ENCODE peak calls at places on chromosomes 3 and 15, in five cellular contexts. X, K, Z, G and Y are unnamed samples.

GRCh38 chr3:36212291-36212690 is 168.0 kb upstream of the STAC start:
- DNase-seq in K (no peak), G (no peak), Z (no peak), X (no peak), Y (no peak)

GRCh38 chr3:42590989-42591756 is 513 bp downstream of the SS18L2 start:
- DNase-seq in Z (no peak), K (no peak), G (no peak), X (no peak), Y (peak)

GRCh38 chr3:79111375-79112052 is 656.3 kb downstream of the ROBO1 start:
- DNase-seq in Z (no peak), G (no peak), X (no peak), K (no peak), Y (no peak)

GRCh38 chr15:47188766-47189507 is 528.4 kb upstream of the SEMA6D start:
- DNase-seq in X (no peak), G (no peak), K (no peak), Z (no peak), Y (no peak)

GRCh38 chr3:72973031-72973723 is 23.4 kb upstream of the PPP4R2 start:
- DNase-seq in G (no peak), Z (no peak), X (no peak), K (no peak), Y (peak)

GRCh38 chr3:39812537-39812936 is 3.1 kb downstream of the MYRIP start:
- DNase-seq in Z (no peak), X (no peak), K (no peak), G (no peak), Y (peak)

GRCh38 chr3:122057676-122058075 is 2.5 kb downstream of the CD86 start:
- DNase-seq in X (no peak), Z (no peak), G (no peak), K (no peak), Y (no peak)

GRCh38 chr15:40379853-40380252 is 2.7 kb upstream of the KNSTRN start:
- DNase-seq in K (no peak), X (peak), Z (peak), G (peak), Y (no peak)

GRCh38 chr3:107846282-107846852 is 244.5 kb downstream of the CD47 start:
- DNase-seq in Z (peak), G (no peak), X (peak), K (peak), Y (no peak)

GRCh38 chr15:68413363-68414255 is 18.4 kb downstream of the ITGA11 start:
- DNase-seq in X (peak), Z (peak), K (no peak), G (peak), Y (no peak)

GRCh38 chr3:71325715-71326114 is 257.8 kb downstream of the FOXP1 start:
- DNase-seq in Z (no peak), K (no peak), G (no peak), X (no peak), Y (no peak)

GRCh38 chr3:107590786-107591185 is 68.0 kb downstream of the BBX start:
- DNase-seq in X (no peak), K (no peak), Z (no peak), G (no peak), Y (no peak)

DNA sequence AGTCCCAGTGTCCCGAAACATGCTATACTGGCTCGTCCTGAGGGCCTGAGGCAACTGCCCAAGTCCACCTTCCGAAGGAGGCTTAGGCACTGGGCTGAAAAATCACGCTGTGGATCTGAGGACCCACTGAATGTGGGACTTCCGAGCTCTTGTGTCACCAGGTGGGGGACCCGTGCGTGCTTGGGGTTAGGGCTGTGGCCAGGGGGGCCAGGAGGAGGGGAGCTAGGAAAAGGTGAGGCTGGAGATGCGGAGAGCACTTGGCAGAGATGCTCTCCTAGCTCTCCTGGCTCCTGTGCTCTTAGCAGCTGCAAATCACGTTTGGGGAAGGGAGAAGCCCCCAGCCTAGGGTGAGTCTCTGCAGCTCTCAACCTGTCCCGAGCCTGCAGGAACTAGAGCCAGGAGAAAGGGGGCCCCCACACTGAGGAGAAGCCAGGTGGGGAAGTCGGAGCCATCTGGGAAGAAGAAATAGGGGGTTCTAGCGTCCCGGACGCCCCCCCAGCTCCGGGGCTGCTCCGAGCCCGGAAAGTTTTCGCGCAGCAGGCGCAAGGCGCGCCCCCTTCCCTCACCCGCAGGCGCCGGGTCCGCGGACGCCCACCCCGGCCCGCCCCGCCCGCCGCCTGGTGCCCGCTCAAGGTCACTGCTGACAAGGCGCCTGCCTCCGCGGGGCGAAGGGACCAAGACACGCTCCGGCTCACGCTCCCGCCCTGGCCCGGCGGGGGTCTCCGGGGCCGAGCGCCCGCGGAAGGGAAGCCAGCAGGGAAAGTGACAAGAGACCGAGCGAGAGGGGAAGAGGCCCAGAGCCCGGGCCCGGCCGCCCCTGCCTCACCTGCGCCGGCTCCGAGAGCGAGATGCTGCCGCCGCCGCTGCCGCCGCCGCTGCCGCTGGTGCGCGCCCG is 108.7 kb upstream of the SLC6A11 start:
- DNase-seq in G (no peak), K (no peak), X (no peak), Z (no peak), Y (no peak)
- H3K4me3 ChIP-seq in G (peak), K (peak), X (no peak), Z (peak), Y (no peak)

DNA sequence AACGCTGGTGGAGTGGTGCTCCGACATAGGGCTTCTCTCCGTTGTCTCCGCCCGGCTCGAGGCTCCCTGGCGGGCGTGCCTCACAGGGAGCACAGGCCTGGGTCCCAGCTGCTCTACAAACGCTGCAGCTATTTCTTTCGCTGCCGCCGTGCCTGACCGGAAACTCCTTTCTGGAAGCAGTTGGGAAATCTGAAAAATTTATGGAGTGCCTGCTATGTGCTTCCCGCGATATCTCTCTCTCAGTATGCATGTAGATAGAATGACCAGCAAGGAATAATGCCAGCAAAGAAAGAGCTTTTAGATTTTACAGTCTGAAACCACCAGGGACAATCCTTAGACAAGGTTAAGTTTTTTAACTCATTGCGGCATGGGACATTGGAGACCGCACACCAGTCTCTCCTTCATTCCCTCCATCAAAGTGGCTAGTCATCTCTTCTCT is 834 bp upstream of the NPHP3 start:
- DNase-seq in X (no peak), K (no peak), Z (no peak), G (no peak), Y (no peak)
- H3K4me3 ChIP-seq in X (peak), K (peak), Z (peak), G (peak), Y (peak)

GRCh38 chr15:98799461-98799971 is 151.2 kb downstream of the IGF1R start:
- DNase-seq in X (no peak), G (no peak), Z (no peak), K (no peak), Y (no peak)

GRCh38 chr15:98802187-98802586 is 153.8 kb downstream of the IGF1R start:
- DNase-seq in G (no peak), X (no peak), K (no peak), Z (no peak), Y (peak)

GRCh38 chr15:98800437-98801233 is 152.3 kb downstream of the IGF1R start:
- DNase-seq in G (no peak), Z (no peak), K (no peak), X (no peak), Y (peak)

GRCh38 chr15:98799991-98800390 is 151.7 kb downstream of the IGF1R start:
- DNase-seq in Z (no peak), K (no peak), G (no peak), X (no peak), Y (no peak)

GRCh38 chr15:98801234-98801561 is 152.9 kb downstream of the IGF1R start:
- DNase-seq in K (no peak), X (no peak), Z (no peak), G (no peak), Y (no peak)
- H3K4me3 ChIP-seq in K (no peak), X (no peak), Z (peak), G (no peak), Y (no peak)

GRCh38 chr15:66429117-66429516 is 42.4 kb downstream of the MAP2K1 start:
- DNase-seq in G (no peak), K (no peak), Z (no peak), X (no peak), Y (no peak)

GRCh38 chr15:66433726-66434125 is 47.0 kb downstream of the MAP2K1 start:
- DNase-seq in K (no peak), G (no peak), Z (no peak), X (no peak), Y (no peak)

GRCh38 chr15:66425837-66426236 is 39.1 kb downstream of the MAP2K1 start:
- DNase-seq in K (no peak), G (no peak), X (no peak), Z (no peak), Y (no peak)

GRCh38 chr15:66424963-66425612 is 38.4 kb downstream of the MAP2K1 start:
- DNase-seq in K (no peak), Z (peak), X (no peak), G (no peak), Y (no peak)

DNA sequence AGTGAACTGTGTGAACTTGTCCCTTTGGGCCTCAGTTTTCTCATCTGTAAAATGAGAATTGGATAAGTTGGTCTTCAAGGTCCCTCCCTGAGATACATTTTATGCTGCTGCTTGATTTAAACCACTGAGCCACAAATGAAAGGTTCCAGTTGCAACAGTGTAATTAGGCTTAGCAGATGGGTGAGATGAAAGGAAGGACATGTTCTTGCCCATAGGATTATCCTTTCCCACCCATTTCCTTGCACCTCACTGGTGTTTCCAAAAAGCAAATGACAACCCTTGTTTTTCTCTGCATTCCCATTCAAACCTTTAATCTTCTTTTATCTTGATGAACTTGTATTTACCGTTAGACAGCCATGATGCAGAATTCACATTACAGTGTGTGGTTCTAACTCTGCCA is 43.9 kb downstream of the MAP2K1 start:
- DNase-seq in K (no peak), Z (no peak), G (no peak), X (no peak), Y (no peak)
- H3K4me3 ChIP-seq in K (no peak), Z (no peak), G (no peak), X (no peak), Y (no peak)

GRCh38 chr3:45059132-45059531 is 33.0 kb downstream of the CLEC3B start:
- DNase-seq in G (no peak), X (no peak), Z (no peak), K (no peak), Y (no peak)
- H3K4me3 ChIP-seq in G (no peak), X (no peak), Z (no peak), K (no peak), Y (no peak)

DNA sequence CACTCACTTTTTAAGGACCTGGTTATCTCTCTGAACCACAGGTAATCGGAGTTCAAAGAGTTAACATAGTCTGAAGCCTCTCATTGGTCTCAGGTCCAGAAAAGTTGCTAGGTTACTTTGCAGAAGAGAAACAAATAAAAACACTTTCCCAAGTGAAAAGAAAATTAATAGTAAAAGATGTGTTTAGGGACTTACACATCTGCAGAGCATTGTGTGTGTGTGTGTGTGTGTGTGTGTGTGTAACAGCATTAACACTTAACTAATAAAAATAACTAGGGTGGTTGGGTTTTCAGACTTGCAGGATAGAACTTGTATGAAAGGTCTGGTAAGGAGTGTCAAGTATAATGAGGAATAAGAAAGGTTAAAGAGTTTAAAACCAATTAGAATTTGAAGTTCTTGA is 976 bp downstream of the MASP1 start:
- DNase-seq in Z (no peak), K (no peak), X (no peak), G (no peak), Y (no peak)
- H3K4me3 ChIP-seq in Z (peak), K (no peak), X (no peak), G (no peak), Y (no peak)

DNA sequence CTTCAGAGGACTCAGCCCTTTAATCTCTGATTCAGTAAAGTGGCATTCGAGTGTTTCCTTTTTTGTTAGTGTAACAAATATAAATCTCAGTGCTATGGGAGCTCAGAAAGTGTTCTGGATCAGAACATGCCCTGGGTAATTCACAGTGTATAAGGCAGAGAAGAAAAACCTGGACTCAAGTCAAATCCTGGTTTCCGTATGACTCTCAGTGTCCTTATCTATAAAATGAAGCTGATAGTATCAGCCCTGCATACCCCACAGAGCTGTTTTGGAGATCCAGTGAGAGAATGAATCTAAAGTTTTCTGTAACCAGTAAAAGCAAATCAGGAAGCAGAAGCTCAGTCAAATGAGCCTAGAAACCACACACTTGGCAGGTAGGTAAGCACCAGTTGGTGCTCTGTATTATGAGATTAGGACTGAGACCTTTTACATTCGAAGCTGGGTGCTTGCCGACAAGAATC is 67.2 kb downstream of the IL1RAP start:
- DNase-seq in G (no peak), K (no peak), X (no peak), Z (no peak), Y (no peak)
- H3K4me3 ChIP-seq in G (no peak), K (no peak), X (no peak), Z (no peak), Y (no peak)

GRCh38 chr15:70752142-70752754 is 11.1 kb downstream of the UACA start:
- DNase-seq in X (no peak), Z (peak), G (no peak), K (no peak), Y (no peak)
- H3K4me3 ChIP-seq in X (no peak), Z (peak), G (no peak), K (no peak), Y (no peak)